ENCODE peak calls at places on chromosomes 5 and 9, in eight cellular contexts. H is ascending aorta, D is HL-60, F is stomach, O is AG04449, N is coronary artery, R is brain microvascular endothelial cell, E is lower lobe of right lung. W is an unnamed sample.

GRCh38 chr9:129446828-129447550 is 173.9 kb downstream of the C9orf50 start:
- DNase-seq in N (no peak), E (no peak), R (no peak), O (no peak), F (no peak), H (no peak), D (no peak), W (no peak)

GRCh38 chr5:178334856-178335255 is 102.3 kb upstream of the PHYKPL start:
- DNase-seq in E (no peak), O (no peak), N (no peak), D (peak; percentile 84), H (no peak), R (no peak), F (no peak), W (no peak)

GRCh38 chr9:72931437-72931836 is 21.4 kb downstream of the ALDH1A1 start:
- DNase-seq in H (no peak), D (no peak), F (no peak), N (no peak), O (no peak), R (no peak), E (no peak), W (no peak)

GRCh38 chr9:129548571-129549135 is 72.2 kb downstream of the C9orf50 start:
- DNase-seq in H (peak; percentile 83), D (no peak), E (no peak), O (no peak), R (no peak), N (peak; percentile 85), F (no peak), W (no peak)

GRCh38 chr9:116152941-116153764 is 438 bp upstream of the PAPPA start:
- DNase-seq in E (no peak), R (peak; percentile 85), F (no peak), N (no peak), H (no peak), O (no peak), D (no peak), W (peak; percentile 57)

GRCh38 chr9:118596374-118597015 is 772.7 kb downstream of the BRINP1 start:
- DNase-seq in O (no peak), H (no peak), R (no peak), N (no peak), D (no peak), F (no peak), E (no peak), W (no peak)

GRCh38 chr9:108057421-108058136 is 568.0 kb upstream of the KLF4 start:
- DNase-seq in F (no peak), D (peak; percentile 7), N (no peak), O (peak; percentile 83), E (no peak), H (peak; percentile 80), R (peak; percentile 94), W (peak; percentile 94)

GRCh38 chr5:142432961-142433360 is 108.1 kb upstream of the SPRY4 start:
- DNase-seq in N (no peak), D (no peak), F (no peak), E (no peak), O (no peak), H (no peak), R (no peak), W (no peak)

GRCh38 chr5:141356133-141356532 is 1.3 kb downstream of the PCDHGA4 start:
- DNase-seq in H (no peak), R (no peak), D (no peak), F (no peak), E (no peak), N (no peak), O (no peak), W (no peak)

GRCh38 chr5:181120311-181120710 is 10.7 kb downstream of the OR2V1 start:
- DNase-seq in O (no peak), H (no peak), F (no peak), R (peak; percentile 40), D (no peak), E (no peak), N (no peak), W (no peak)

GRCh38 chr5:55604611-55605067 is 69.9 kb upstream of the PLPP1 start:
- DNase-seq in E (no peak), H (no peak), N (no peak), O (no peak), R (peak; percentile 35), D (no peak), F (no peak), W (peak; percentile 71)

GRCh38 chr9:134319306-134320194 is 6.7 kb upstream of the RXRA start:
- DNase-seq in D (no peak), O (no peak), H (no peak), E (peak; percentile 30), F (no peak), R (no peak), N (no peak), W (no peak)

GRCh38 chr5:81207009-81207408 is 26.1 kb upstream of the CKMT2 start:
- DNase-seq in D (no peak), R (peak; percentile 18), H (no peak), N (no peak), O (no peak), F (no peak), E (no peak), W (peak; percentile 10)

GRCh38 chr9:126401581-126401980 is 75.0 kb downstream of the MVB12B start:
- DNase-seq in D (no peak), H (no peak), E (no peak), R (no peak), F (no peak), N (no peak), O (no peak), W (no peak)
- H3K4me3 ChIP-seq in D (no peak overlapping the region), H (no peak overlapping the region), E (no peak overlapping the region), R (no peak overlapping the region), F (no peak overlapping the region), N (no peak overlapping the region), O (no peak overlapping the region), W (no peak overlapping the region)

DNA sequence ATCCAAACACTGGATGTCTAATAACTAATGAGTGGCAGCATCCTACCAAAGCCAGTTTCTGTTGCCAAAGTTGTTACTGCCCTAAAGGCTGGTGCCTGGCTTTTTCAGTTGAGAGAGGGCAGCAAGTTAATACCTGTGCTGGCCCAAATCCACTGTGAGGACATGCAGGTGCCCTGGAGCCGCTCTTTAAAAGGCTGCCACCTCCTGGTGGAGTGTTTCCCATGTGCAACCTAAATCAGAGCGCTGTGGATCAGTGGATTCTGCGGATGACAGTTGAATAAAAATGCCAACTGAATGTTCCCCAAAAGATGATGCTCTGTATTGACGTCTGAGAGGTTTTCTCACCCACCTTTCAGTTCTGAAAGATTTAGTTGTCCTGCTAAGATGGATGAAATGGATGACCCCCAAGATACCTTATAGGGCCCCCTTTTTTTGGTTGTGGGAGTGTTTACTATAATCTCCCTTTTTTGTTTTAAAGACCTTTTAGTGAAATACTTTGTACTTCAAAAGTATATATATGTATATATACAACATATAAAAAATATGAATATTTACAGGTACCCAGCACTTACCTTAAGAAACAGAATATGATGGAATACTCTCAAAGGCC is 146.4 kb downstream of the EGFLAM start:
- DNase-seq in R (no peak), F (peak; percentile 36), H (no peak), E (no peak), D (no peak), N (no peak), O (no peak), W (no peak)
- TF ChIP-seq CTCF in R (peak; percentile 56), F (no peak), H (no peak), E (peak; percentile 12), D (no peak), N (no peak), O (no peak), W (no peak)

GRCh38 chr9:61667559-61668121 is 477.8 kb downstream of the SPATA31A7 start:
- DNase-seq in H (peak; percentile 41), D (no peak), N (peak; percentile 55), E (no peak), O (no peak), F (no peak), R (no peak), W (no peak)

GRCh38 chr9:61665330-61665751 is 475.5 kb downstream of the SPATA31A7 start:
- DNase-seq in N (peak; percentile 40), E (no peak), F (peak; percentile 14), O (no peak), R (no peak), D (peak; percentile 0), H (peak; percentile 28), W (no peak)

GRCh38 chr9:61665829-61666228 is 476.0 kb downstream of the SPATA31A7 start:
- DNase-seq in R (no peak), N (peak; percentile 17), F (peak; percentile 9), O (no peak), D (no peak), E (no peak), H (no peak), W (no peak)

GRCh38 chr9:61666310-61666709 is 476.5 kb downstream of the SPATA31A7 start:
- DNase-seq in O (no peak), N (peak; percentile 29), H (peak; percentile 33), F (peak; percentile 5), R (no peak), E (no peak), D (no peak), W (no peak)

DNA sequence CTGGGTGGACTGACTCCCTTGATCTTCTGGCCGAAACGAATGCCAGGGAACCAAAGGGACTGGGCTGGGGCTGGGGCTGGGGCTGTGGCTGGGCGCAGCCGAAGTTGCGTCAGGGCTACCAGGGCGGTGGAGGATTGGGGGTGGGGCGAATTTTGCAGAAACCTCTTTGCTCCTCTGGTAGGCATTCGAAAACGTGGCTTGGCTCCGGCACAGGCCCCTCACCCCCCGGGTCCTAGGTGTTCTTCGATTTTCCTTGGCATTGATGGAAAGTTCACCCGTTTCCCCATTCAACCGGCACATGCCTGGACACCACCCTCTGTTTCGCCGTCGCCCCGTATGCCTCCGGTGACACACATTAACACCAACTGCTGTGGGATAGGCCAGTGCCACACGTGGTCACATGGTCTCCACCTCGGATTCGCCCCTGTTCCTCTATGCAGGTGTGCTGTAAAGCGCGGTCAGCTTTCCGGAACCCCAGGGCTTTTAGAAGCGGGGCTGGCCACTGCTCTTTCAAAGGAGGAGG is 477.1 kb downstream of the SPATA31A7 start:
- DNase-seq in O (no peak), E (no peak), H (peak; percentile 48), D (no peak), R (no peak), F (peak; percentile 11), N (peak; percentile 64), W (no peak)
- H3K4me3 ChIP-seq in O (peak overlapping the region; percentile 15), E (no peak overlapping the region), H (no peak overlapping the region), D (no peak overlapping the region), R (no peak overlapping the region), F (no peak overlapping the region), N (no peak overlapping the region), W (peak overlapping the region; percentile 28)

GRCh38 chr9:135500525-135501260 is at the start of gene MRPS2:
- DNase-seq in N (peak; percentile 89), R (peak; percentile 71), D (peak; percentile 82), O (no peak), F (peak; percentile 89), H (peak; percentile 93), E (peak; percentile 92), W (peak; percentile 86)
- TF ChIP-seq CTCF in N (peak; percentile 83), R (peak; percentile 69), D (peak; percentile 72), O (peak; percentile 99), F (peak; percentile 91), H (peak; percentile 93), E (peak; percentile 95), W (peak; percentile 81)

DNA sequence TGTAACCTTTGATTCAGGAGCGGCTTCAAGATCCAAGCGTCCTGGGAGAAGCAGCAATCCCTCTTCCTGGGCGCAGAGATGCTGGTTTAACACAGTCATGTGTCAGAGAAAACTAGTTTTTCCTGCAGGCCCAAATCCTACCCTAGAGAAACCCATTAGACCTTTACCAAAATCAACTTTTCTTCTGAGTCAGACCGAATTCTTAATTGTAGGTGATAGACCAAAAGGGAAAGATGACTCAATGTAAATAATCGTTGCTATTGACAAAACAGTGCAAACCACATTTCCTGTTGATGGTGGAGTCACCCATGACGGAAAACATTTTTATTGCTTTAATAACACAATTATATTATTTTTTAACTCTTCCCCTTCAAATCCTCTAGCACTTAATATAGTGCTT is 40.1 kb downstream of the SLC1A1 start:
- DNase-seq in E (no peak), D (no peak), N (no peak), R (no peak), F (no peak), O (no peak), H (no peak), W (peak; percentile 63)
- H3K4me3 ChIP-seq in E (no peak overlapping the region), D (no peak overlapping the region), N (no peak overlapping the region), R (no peak overlapping the region), F (no peak overlapping the region), O (no peak overlapping the region), H (no peak overlapping the region), W (no peak overlapping the region)